ENCODE peak calls at places on chromosomes 7 and 10, in five cellular contexts. N is WERI-Rb-1, S is IMR-90, J is NAMALWA, T is left cardiac atrium. R is an unnamed sample.

GRCh38 chr10:6164271-6165095 is 38.2 kb upstream of the PFKFB3 start:
- DNase-seq in N (no peak), S (no peak), J (no peak), T (no peak), R (no peak)

GRCh38 chr10:70781461-70782051 is 3.6 kb downstream of the TBATA start:
- DNase-seq in N (no peak), S (no peak), J (no peak), T (no peak), R (no peak)

GRCh38 chr7:106031271-106032029 is 68.4 kb downstream of the CDHR3 start:
- DNase-seq in N (no peak), S (no peak), J (no peak), T (no peak), R (no peak)

GRCh38 chr10:104253106-104253505 is 1.6 kb upstream of the GSTO1 start:
- DNase-seq in N (no peak), S (no peak), J (no peak), T (no peak), R (peak; percentile 7)

GRCh38 chr7:100400656-100401055 is 27.4 kb downstream of the PILRA start:
- DNase-seq in N (peak; percentile 63), S (no peak), J (peak; percentile 58), T (no peak), R (peak; percentile 50)

GRCh38 chr7:90853205-90853604 is 257.1 kb downstream of the CDK14 start:
- DNase-seq in N (no peak), S (no peak), J (no peak), T (no peak), R (no peak)

GRCh38 chr10:63217120-63217605 is 84.0 kb downstream of the NRBF2 start:
- DNase-seq in N (no peak), S (peak; percentile 77), J (peak; percentile 78), T (no peak), R (peak; percentile 15)

GRCh38 chr7:38369816-38370493 is 96.5 kb upstream of the TARP start:
- DNase-seq in N (peak; percentile 89), S (peak; percentile 85), J (peak; percentile 95), T (peak; percentile 91), R (peak; percentile 93)

GRCh38 chr7:16007911-16008310 is 321.4 kb upstream of the MEOX2 start:
- DNase-seq in N (no peak), S (no peak), J (no peak), T (no peak), R (no peak)

GRCh38 chr10:48187713-48188541 is 86.6 kb downstream of the FRMPD2 start:
- DNase-seq in N (no peak), S (no peak), J (no peak), T (no peak), R (no peak)

GRCh38 chr10:14356921-14357320 is 26.2 kb upstream of the FRMD4A start:
- DNase-seq in N (no peak), S (peak; percentile 56), J (no peak), T (no peak), R (no peak)

GRCh38 chr10:522350-522749 is 167.1 kb downstream of the DIP2C start:
- DNase-seq in N (no peak), S (no peak), J (no peak), T (no peak), R (no peak)

GRCh38 chr10:50653142-50653541 is 29.4 kb upstream of the SGMS1 start:
- DNase-seq in N (no peak), S (peak; percentile 47), J (peak; percentile 51), T (no peak), R (no peak)

GRCh38 chr10:76871697-76872295 is 765.8 kb downstream of the KCNMA1 start:
- DNase-seq in N (no peak), S (no peak), J (no peak), T (no peak), R (no peak)

GRCh38 chr7:46515844-46516590 is 594.9 kb upstream of the IGFBP3 start:
- DNase-seq in N (no peak), S (no peak), J (no peak), T (no peak), R (no peak)

GRCh38 chr7:71829499-71829898 is 582.6 kb downstream of the CALN1 start:
- DNase-seq in N (no peak), S (no peak), J (no peak), T (no peak), R (no peak)

GRCh38 chr7:85750454-85750949 is 563.6 kb upstream of the SEMA3D start:
- DNase-seq in N (peak; percentile 56), S (peak; percentile 37), J (peak; percentile 74), T (no peak), R (peak; percentile 61)

GRCh38 chr7:70307544-70308106 is 709.4 kb downstream of the AUTS2 start:
- DNase-seq in N (no peak), S (no peak), J (no peak), T (no peak), R (no peak)

GRCh38 chr10:110863956-110864355 is 7.8 kb upstream of the PDCD4 start:
- DNase-seq in N (no peak), S (no peak), J (no peak), T (no peak), R (no peak)

GRCh38 chr7:25846722-25847121 is 305.3 kb upstream of the NFE2L3 start:
- DNase-seq in N (no peak), S (peak; percentile 79), J (no peak), T (peak; percentile 81), R (peak; percentile 31)

GRCh38 chr10:119395287-119396007 is 147.1 kb downstream of the RGS10 start:
- DNase-seq in N (no peak), S (peak; percentile 33), J (peak; percentile 30), T (peak; percentile 79), R (no peak)

GRCh38 chr10:106336874-106337273 is 827.6 kb downstream of the SORCS1 start:
- DNase-seq in N (no peak), S (no peak), J (no peak), T (no peak), R (no peak)

GRCh38 chr7:19470031-19470430 is 238.8 kb downstream of the POLR1F start:
- DNase-seq in N (no peak), S (peak; percentile 84), J (no peak), T (no peak), R (no peak)

GRCh38 chr7:137978464-137979237 is 23.2 kb downstream of the CREB3L2 start:
- DNase-seq in N (no peak), S (peak; percentile 100), J (no peak), T (peak; percentile 75), R (no peak)

GRCh38 chr10:69492091-69492745 is 41.0 kb downstream of the TSPAN15 start:
- DNase-seq in N (peak; percentile 87), S (no peak), J (no peak), T (no peak), R (no peak)

GRCh38 chr10:75211007-75211735 is 575 bp downstream of the VDAC2 start:
- DNase-seq in N (peak; percentile 18), S (peak; percentile 57), J (peak; percentile 45), T (no peak), R (peak; percentile 22)

GRCh38 chr10:80509403-80510161 is 28.1 kb upstream of the SH2D4B start:
- DNase-seq in N (no peak), S (peak; percentile 81), J (no peak), T (peak; percentile 75), R (no peak)

R was measured in BE2C.